ENCODE peak calls at places on chromosomes 13 and 19, in five cellular contexts. M, E, Z, G and N are unnamed samples. For H3K4me1, the result is how much of the 10 kb centered on the place peaks cover.

GRCh38 chr13:73109288-73109899 is 50.6 kb downstream of the KLF5 start:
- DNase-seq in M (no peak), Z (no peak), E (no peak), G (no peak), N (no peak)

GRCh38 chr19:45477216-45477615 is 9.4 kb downstream of the FOSB start:
- DNase-seq in G (no peak), E (no peak), M (no peak), Z (peak), N (no peak)

GRCh38 chr13:76596216-76596615 is 290.0 kb downstream of the KCTD12 start:
- DNase-seq in Z (no peak), G (no peak), E (no peak), M (no peak), N (no peak)

GRCh38 chr19:10625003-10625761 is at the start of gene SLC44A2:
- DNase-seq in G (peak), E (no peak), M (peak), Z (no peak), N (no peak)

GRCh38 chr19:44644391-44645016 is 794 bp downstream of the PVR start:
- DNase-seq in G (no peak), M (peak), Z (no peak), E (no peak), N (no peak)

GRCh38 chr13:74136089-74136658 is 2.0 kb upstream of the KLF12 start:
- DNase-seq in Z (peak), E (no peak), M (no peak), G (no peak), N (peak)

GRCh38 chr13:79936368-79937136 is 404.4 kb downstream of the SPRY2 start:
- DNase-seq in E (no peak), Z (no peak), M (no peak), G (no peak), N (no peak)

GRCh38 chr19:33686246-33686645 is 64.5 kb downstream of the CHST8 start:
- DNase-seq in M (no peak), G (peak), Z (no peak), E (no peak), N (no peak)

GRCh38 chr13:51976890-51977289 is 34.4 kb downstream of the ATP7B start:
- DNase-seq in E (no peak), M (no peak), G (no peak), Z (no peak), N (no peak)

GRCh38 chr13:51361111-51361510 is 21.6 kb downstream of the SERPINE3 start:
- DNase-seq in G (no peak), Z (no peak), M (no peak), E (no peak), N (no peak)

GRCh38 chr19:37936166-37936565 is 29.2 kb downstream of the SIPA1L3 start:
- DNase-seq in M (no peak), G (peak), E (no peak), Z (no peak), N (no peak)

GRCh38 chr19:3699741-3700241 is 477 bp downstream of the PIP5K1C start:
- DNase-seq in G (no peak), Z (no peak), E (peak), M (no peak), N (no peak)

GRCh38 chr19:41595258-41595889 is 19.4 kb downstream of the CEACAM21 start:
- DNase-seq in E (peak), M (no peak), G (no peak), Z (peak), N (peak)

GRCh38 chr19:5479958-5480357 is 24.7 kb downstream of the ZNRF4 start:
- DNase-seq in M (no peak), Z (no peak), E (no peak), G (no peak), N (no peak)

GRCh38 chr13:113926301-113926761 is 47.5 kb downstream of the C13orf46 start:
- DNase-seq in E (no peak), G (no peak), Z (no peak), M (no peak), N (no peak)

GRCh38 chr19:47437500-47437899 is 18.2 kb upstream of the MEIS3 start:
- DNase-seq in M (no peak), Z (no peak), G (no peak), E (no peak), N (no peak)

GRCh38 chr19:41626877-41627276 is at the start of gene CEACAM4:
- DNase-seq in M (no peak), G (peak), Z (no peak), E (no peak), N (no peak)

GRCh38 chr19:2982556-2982955 is 5.2 kb downstream of the TLE6 start:
- DNase-seq in G (no peak), E (no peak), M (no peak), Z (no peak), N (no peak)

GRCh38 chr13:32142956-32143375 is 111.4 kb downstream of the FRY start:
- DNase-seq in M (no peak), E (no peak), G (no peak), Z (no peak), N (no peak)

GRCh38 chr19:42569193-42569592 is 25.5 kb downstream of the CEACAM8 start:
- DNase-seq in M (no peak), G (no peak), Z (no peak), E (no peak), N (no peak)

GRCh38 chr19:31979362-31979761 is 366.0 kb upstream of the ZNF507 start:
- DNase-seq in E (no peak), Z (no peak), M (no peak), G (no peak), N (no peak)

GRCh38 chr13:33069365-33069764 is 53.1 kb downstream of the KL start:
- DNase-seq in M (no peak), G (no peak), E (no peak), Z (no peak), N (no peak)

GRCh38 chr13:101673360-101674105 is 221.1 kb downstream of the ITGBL1 start:
- DNase-seq in M (no peak), Z (no peak), G (no peak), E (no peak), N (no peak)

GRCh38 chr19:18468517-18468916 is 30.6 kb upstream of the ISYNA1 start:
- DNase-seq in E (no peak), M (no peak), G (no peak), Z (no peak), N (no peak)

GRCh38 chr13:40306817-40307216 is 359.6 kb downstream of the FOXO1 start:
- DNase-seq in M (no peak), G (no peak), E (no peak), Z (no peak), N (no peak)

GRCh38 chr19:33953023-33953422 is 156.4 kb downstream of the KCTD15 start:
- DNase-seq in E (peak), Z (no peak), G (no peak), M (no peak), N (no peak)

GRCh38 chr19:8208119-8208709 is 956 bp upstream of the CERS4 start:
- DNase-seq in M (no peak), G (no peak), E (no peak), Z (no peak), N (peak)

GRCh38 chr19:23762884-23763711 is 4.4 kb upstream of the ZNF681 start:
- DNase-seq in G (peak), Z (peak), E (no peak), M (peak), N (peak)

GRCh38 chr13:97237388-97237787 is 15.3 kb downstream of the MBNL2 start:
- DNase-seq in Z (no peak), G (no peak), M (no peak), E (no peak), N (no peak)
- H3K27ac ChIP-seq in Z (no peak), G (no peak), M (no peak), E (no peak), N (no peak)

GRCh38 chr19:35307990-35308389 is 16.0 kb downstream of the MAG start:
- DNase-seq in Z (no peak), E (no peak), G (no peak), M (no peak), N (no peak)
- H3K4me3 ChIP-seq in Z (no peak), E (no peak), G (no peak), M (no peak), N (no peak)

GRCh38 chr19:29966594-29967249 is 24.7 kb downstream of the URI1 start:
- DNase-seq in M (no peak), E (peak), Z (no peak), G (no peak), N (no peak)

GRCh38 chr19:29962777-29963176 is 20.7 kb downstream of the URI1 start:
- DNase-seq in Z (no peak), G (no peak), E (no peak), M (no peak), N (no peak)

GRCh38 chr19:29965529-29965928 is 23.5 kb downstream of the URI1 start:
- DNase-seq in G (no peak), Z (no peak), E (no peak), M (no peak), N (no peak)

GRCh38 chr19:29963576-29963975 is 21.5 kb downstream of the URI1 start:
- DNase-seq in M (no peak), E (no peak), G (no peak), Z (no peak), N (no peak)

GRCh38 chr19:29964171-29964570 is 22.1 kb downstream of the URI1 start:
- DNase-seq in M (no peak), Z (no peak), G (no peak), E (no peak), N (no peak)
- H3K4me1 ChIP-seq in M (under half), Z (under half), G (under half), E (under half), N (under half)

DNA sequence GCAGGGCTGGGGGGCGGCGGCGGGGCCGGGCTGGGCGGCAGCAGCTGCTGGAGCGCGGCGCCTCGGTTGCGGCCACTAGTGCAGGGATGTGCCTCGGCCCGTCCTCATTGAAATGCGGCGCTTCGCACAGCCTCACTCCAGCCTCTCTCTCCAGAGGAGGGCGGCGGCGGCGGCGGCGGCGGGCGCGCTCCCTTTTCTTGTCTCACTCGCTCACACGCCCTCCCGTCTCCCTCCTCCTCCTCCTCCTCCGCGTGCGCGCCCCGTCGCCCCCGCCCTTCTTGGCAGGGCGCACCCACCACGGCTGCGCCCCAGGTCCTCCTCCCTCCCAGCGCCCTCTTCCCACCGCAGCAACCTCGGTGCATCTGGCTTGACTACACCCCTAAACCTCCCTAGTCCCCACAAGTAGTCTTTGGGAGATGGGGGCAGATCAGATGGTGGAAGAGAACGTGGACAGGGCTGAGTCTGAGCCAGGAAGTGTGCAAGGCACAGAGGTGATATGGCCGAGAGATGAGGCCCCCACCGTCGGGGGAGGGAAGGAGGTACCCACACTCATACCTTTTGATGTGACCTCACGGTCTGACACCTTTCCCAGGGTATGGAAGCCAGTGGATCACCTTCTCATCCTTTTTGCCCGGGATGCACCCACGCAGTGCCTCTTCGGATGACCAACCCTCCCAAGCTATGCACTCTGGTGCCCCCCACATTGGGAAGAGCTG is at the start of gene DCLK1:
- DNase-seq in E (no peak), G (peak), Z (no peak), M (peak), N (no peak)
- H3K27ac ChIP-seq in E (no peak), G (no peak), Z (no peak), M (no peak), N (no peak)

GRCh38 chr13:24308488-24309020 is 826 bp upstream of the C1QTNF9 start:
- DNase-seq in M (no peak), E (no peak), G (no peak), Z (no peak), N (no peak)

GRCh38 chr13:24304620-24305019 is 4.8 kb upstream of the C1QTNF9 start:
- DNase-seq in E (no peak), Z (no peak), M (no peak), G (no peak), N (no peak)

GRCh38 chr13:24306632-24307031 is 2.7 kb upstream of the C1QTNF9 start:
- DNase-seq in G (no peak), Z (no peak), M (no peak), E (no peak), N (no peak)

GRCh38 chr13:24307211-24308067 is 1.9 kb upstream of the C1QTNF9 start:
- DNase-seq in G (peak), Z (no peak), M (no peak), E (no peak), N (no peak)

DNA sequence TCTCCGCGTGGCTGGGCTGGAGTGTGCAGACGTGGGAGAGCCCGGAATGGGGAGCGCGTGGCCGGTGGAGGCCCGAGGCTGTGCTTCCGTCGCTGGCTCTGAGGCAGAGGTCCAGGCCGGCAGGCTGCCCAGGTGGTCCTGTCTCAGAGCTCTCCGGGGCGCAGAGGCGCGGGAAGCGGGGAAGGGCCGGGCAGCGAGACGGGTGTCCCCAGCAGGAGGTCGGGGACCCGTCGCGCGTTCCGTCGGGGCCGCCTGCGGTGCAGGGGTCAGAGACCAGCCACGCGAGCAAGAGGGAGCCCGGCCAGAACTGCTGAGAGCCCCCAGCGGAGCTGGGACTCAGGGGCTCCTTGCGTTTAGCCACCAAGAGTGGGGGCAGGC is 1.3 kb upstream of the C1QTNF9 start:
- DNase-seq in Z (no peak), E (no peak), M (no peak), G (no peak), N (no peak)
- H3K4me3 ChIP-seq in Z (no peak), E (no peak), M (no peak), G (no peak), N (no peak)